ENCODE peak calls at places on chromosomes 5 and 9, in five cellular contexts. P is GM23338, H is H1, E is K562, Y is HepG2. S is an unnamed sample.

GRCh38 chr5:143453722-143454121 is 50.2 kb upstream of the NR3C1 start:
- DNase-seq in P (no peak), E (no peak), H (no peak), Y (no peak), S (no peak)

GRCh38 chr9:114164191-114164794 is 9.0 kb downstream of the COL27A1 start:
- DNase-seq in P (no peak), H (no peak), Y (no peak), E (no peak), S (no peak)

GRCh38 chr5:170630711-170631141 is 126.9 kb downstream of the KCNIP1 start:
- DNase-seq in E (peak; percentile 52), Y (no peak), H (no peak), P (no peak), S (no peak)

GRCh38 chr5:14165375-14166091 is 22.4 kb downstream of the TRIO start:
- DNase-seq in H (no peak), P (no peak), E (no peak), Y (peak; percentile 52), S (no peak)

GRCh38 chr5:206406-206805 is 11.5 kb downstream of the CCDC127 start:
- DNase-seq in H (no peak), Y (no peak), E (peak; percentile 28), P (no peak), S (no peak)

GRCh38 chr5:102802704-102803458 is 47.8 kb downstream of the PAM start:
- DNase-seq in Y (no peak), E (no peak), P (no peak), H (no peak), S (no peak)

GRCh38 chr9:104810421-104811339 is 46.8 kb downstream of the NIPSNAP3B start:
- DNase-seq in Y (no peak), P (peak; percentile 22), H (no peak), E (no peak), S (peak; percentile 15)

GRCh38 chr5:13664377-13664776 is 280.1 kb downstream of the DNAH5 start:
- DNase-seq in P (no peak), H (no peak), E (no peak), Y (no peak), S (no peak)

GRCh38 chr5:78523314-78524193 is 125.0 kb downstream of the LHFPL2 start:
- DNase-seq in Y (no peak), E (peak; percentile 60), P (no peak), H (no peak), S (no peak)

GRCh38 chr9:114319147-114319546 is 3.8 kb upstream of the ORM1 start:
- DNase-seq in Y (no peak), H (no peak), E (no peak), P (no peak), S (no peak)

GRCh38 chr9:8579661-8580060 is 780.1 kb upstream of the DMAC1 start:
- DNase-seq in H (no peak), E (no peak), Y (no peak), P (no peak), S (no peak)

GRCh38 chr5:170791325-170791954 is 7.9 kb downstream of the GABRP start:
- DNase-seq in P (peak; percentile 93), H (peak; percentile 89), Y (peak; percentile 27), E (peak; percentile 30), S (peak; percentile 84)

GRCh38 chr9:84478996-84479395 is 138.4 kb upstream of the SLC28A3 start:
- DNase-seq in E (no peak), P (no peak), H (no peak), Y (no peak), S (no peak)

GRCh38 chr9:15617782-15618181 is 64.9 kb downstream of the CCDC171 start:
- DNase-seq in E (no peak), Y (no peak), H (no peak), P (no peak), S (no peak)

GRCh38 chr5:73135429-73136276 is 15.3 kb downstream of the TMEM171 start:
- DNase-seq in H (no peak), E (peak; percentile 43), Y (peak; percentile 18), P (peak; percentile 75), S (peak; percentile 36)

GRCh38 chr5:160649304-160649703 is 202.7 kb downstream of the ATP10B start:
- DNase-seq in Y (peak; percentile 5), P (peak; percentile 64), E (no peak), H (no peak), S (peak; percentile 35)

GRCh38 chr5:79878131-79878630 is 112.9 kb downstream of the MTX3 start:
- DNase-seq in Y (no peak), E (no peak), P (no peak), H (no peak), S (no peak)

GRCh38 chr5:99449786-99450185 is 521.0 kb upstream of the CHD1 start:
- DNase-seq in H (no peak), E (no peak), P (no peak), Y (no peak), S (no peak)

GRCh38 chr5:54895816-54896341 is 89.5 kb downstream of the ESM1 start:
- DNase-seq in H (no peak), Y (peak; percentile 28), E (peak; percentile 47), P (peak; percentile 56), S (peak; percentile 17)

DNA sequence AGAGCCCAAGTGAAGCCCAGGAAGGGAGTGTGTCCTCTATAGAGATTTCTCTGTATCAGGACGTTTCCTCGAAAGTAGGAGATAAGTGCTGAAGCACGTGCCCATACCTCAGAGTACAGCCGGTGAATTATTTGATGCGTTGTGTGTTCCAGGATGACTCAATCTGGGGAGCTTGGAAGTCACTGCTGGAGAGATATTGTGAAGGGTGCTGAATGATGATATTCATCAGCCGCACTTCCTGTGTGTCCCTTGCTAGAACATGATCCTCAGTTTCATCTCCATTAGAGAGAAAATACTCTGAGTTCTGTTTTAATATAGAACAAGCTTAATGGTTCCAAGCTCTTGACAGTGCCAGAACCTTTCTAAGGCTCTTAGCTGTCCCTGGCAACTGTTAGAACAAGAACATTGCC is 402.3 kb upstream of the ADAMTSL1 start:
- DNase-seq in Y (no peak), P (no peak), E (no peak), H (no peak), S (no peak)
- TF ChIP-seq CREB1 in Y (no peak), P (no peak), E (no peak), H (no peak), S (no peak)

GRCh38 chr9:134223601-134224122 is 59.3 kb upstream of the RNU6ATAC start:
- DNase-seq in Y (no peak), H (no peak), P (no peak), E (no peak), S (no peak)

GRCh38 chr9:134224130-134224826 is 59.9 kb upstream of the RNU6ATAC start:
- DNase-seq in Y (no peak), P (no peak), H (no peak), E (no peak), S (no peak)

GRCh38 chr9:134225186-134225585 is 60.8 kb upstream of the RNU6ATAC start:
- DNase-seq in Y (no peak), E (no peak), P (no peak), H (no peak), S (no peak)

GRCh38 chr9:134225816-134226215 is 61.5 kb upstream of the RNU6ATAC start:
- DNase-seq in E (no peak), Y (no peak), P (no peak), H (no peak), S (no peak)

DNA sequence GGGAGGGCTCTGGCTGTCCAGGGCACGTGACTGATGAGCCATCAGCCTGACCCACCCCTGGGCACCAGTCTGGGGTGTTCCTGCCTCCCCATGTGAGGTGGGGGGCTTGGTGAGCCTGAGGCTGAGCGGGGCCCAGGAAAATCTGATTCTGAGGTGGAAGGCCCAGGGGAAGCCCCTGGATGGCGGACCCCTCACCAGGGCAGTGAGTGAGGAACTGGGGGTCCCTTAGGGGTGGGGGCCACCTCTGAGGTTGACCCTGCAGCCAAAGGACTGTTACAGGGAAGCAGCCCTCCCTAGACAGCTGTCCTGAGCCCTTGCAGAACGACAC is 60.4 kb upstream of the RNU6ATAC start:
- DNase-seq in H (no peak), E (no peak), Y (no peak), P (no peak), S (no peak)
- TF ChIP-seq CREB1 in H (no peak), E (no peak), Y (no peak), P (no peak), S (no peak)

GRCh38 chr5:135879591-135879990 is 16.1 kb downstream of the IL9 start:
- DNase-seq in E (no peak), H (no peak), P (no peak), Y (no peak), S (no peak)

GRCh38 chr5:135881244-135881643 is 14.4 kb downstream of the IL9 start:
- DNase-seq in P (no peak), E (no peak), Y (no peak), H (no peak), S (no peak)

GRCh38 chr5:135880801-135881200 is 14.8 kb downstream of the IL9 start:
- DNase-seq in P (no peak), H (no peak), E (no peak), Y (no peak), S (no peak)

GRCh38 chr5:135878156-135878620 is 17.5 kb downstream of the IL9 start:
- DNase-seq in P (no peak), Y (no peak), E (no peak), H (no peak), S (no peak)

DNA sequence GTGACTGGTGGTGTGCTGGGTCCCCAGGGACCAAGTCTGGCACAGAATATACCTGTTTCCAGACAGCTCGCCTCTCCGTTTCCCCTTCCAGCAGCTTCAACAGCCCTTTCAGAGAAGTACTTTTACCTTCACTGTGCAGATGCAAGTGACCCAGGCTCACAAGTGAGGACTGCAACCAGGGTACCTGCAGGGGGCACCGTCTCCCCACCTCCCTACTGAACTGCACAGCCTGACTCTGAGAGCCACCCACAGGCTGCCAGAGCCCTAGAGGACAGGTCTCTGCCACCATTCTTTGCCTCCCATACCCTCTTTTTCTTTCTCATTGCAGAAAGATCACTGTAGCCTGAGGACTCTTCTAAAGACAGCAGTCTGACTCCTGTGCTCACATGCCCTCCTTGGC is 15.4 kb downstream of the IL9 start:
- DNase-seq in Y (peak; percentile 48), E (peak; percentile 20), P (peak; percentile 75), H (peak; percentile 74), S (peak; percentile 72)
- TF ChIP-seq CREB1 in Y (no peak), E (no peak), P (no peak), H (no peak), S (no peak)

DNA sequence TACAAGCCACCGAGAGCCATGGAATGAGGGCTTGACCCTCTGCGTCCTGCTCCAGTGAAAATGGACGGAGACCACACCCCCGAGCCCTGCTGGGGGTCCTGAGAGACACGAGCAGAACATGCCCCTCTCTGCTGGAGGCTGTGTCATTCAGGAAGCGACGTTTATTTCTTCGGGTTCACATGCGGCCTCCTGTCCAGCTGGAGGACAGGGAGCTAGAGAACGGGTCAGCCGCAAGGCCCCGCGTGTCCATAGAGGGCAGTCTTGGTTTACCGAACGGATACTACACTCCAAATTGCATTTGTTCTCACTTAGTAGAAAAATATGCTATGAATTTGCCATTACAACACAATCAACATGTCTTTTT is 36.1 kb downstream of the MRPL36 start:
- DNase-seq in Y (peak; percentile 43), E (peak; percentile 67), H (peak; percentile 64), P (peak; percentile 76), S (peak; percentile 70)
- TF ChIP-seq CREB1 in Y (no peak), E (no peak), H (peak; percentile 44), P (no peak), S (no peak)

DNA sequence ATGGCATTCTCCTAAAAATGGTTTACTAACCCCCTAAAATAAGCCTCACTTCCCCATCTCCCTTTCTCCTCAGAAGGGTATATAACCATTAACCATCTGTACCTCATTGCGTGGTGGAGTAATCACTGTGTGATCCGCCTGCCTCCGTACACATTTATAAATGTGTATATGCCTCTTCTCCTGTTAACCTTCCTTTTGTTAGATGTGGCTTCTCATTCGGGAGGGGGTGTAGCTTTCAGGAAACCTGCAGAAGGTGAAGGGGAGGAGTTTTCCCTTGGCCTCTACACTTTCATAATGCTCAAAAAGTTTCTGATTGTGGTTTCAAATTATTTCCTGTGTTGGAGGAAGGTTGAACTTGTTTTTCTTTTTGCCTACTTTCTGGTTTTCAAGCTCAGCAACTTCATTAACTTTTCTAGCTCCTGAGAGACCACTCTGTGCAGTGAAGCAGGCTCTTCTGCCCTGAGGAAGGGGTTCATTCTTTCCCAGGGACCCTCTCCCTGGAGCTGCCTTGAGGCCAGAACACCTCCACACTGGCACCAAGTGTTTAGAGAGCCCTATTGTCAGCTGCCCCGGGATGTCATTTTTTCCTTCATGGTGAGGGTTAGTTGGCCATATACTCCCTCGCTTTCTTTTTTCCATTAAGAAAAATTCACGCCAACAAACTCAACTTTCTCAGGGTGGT is 46.9 kb downstream of the RASGRF2 start:
- DNase-seq in H (no peak), Y (no peak), E (no peak), P (no peak), S (no peak)
- TF ChIP-seq CREB1 in H (no peak), Y (no peak), E (no peak), P (no peak), S (no peak)